ENCODE peak calls at places on chromosomes 13 and 19, in ten cellular contexts. One of them, this sample, is unnamed.

GRCh38 chr13:97372929-97373328 is 61.0 kb upstream of the RAP2A start:
- DNase-seq in stomach: no peak
- DNase-seq in tibial nerve: no peak
- DNase-seq in heart left ventricle: no peak
- DNase-seq in transverse colon: no peak
- DNase-seq in HCT116: no peak
- DNase-seq in gastrocnemius medialis: no peak
- DNase-seq in IMR-90: no peak
- DNase-seq in adrenal gland: no peak
- DNase-seq in uterus: no peak
- DNase-seq in this sample: no peak

GRCh38 chr13:71770710-71771109 is 96.3 kb downstream of the DACH1 start:
- DNase-seq in stomach: no peak
- DNase-seq in tibial nerve: no peak
- DNase-seq in heart left ventricle: no peak
- DNase-seq in transverse colon: no peak
- DNase-seq in HCT116: no peak
- DNase-seq in gastrocnemius medialis: no peak
- DNase-seq in IMR-90: no peak
- DNase-seq in adrenal gland: no peak
- DNase-seq in uterus: no peak
- DNase-seq in this sample: no peak

GRCh38 chr13:103694033-103694432 is 627.8 kb upstream of the SLC10A2 start:
- DNase-seq in stomach: no peak
- DNase-seq in tibial nerve: no peak
- DNase-seq in heart left ventricle: no peak
- DNase-seq in transverse colon: no peak
- DNase-seq in HCT116: no peak
- DNase-seq in gastrocnemius medialis: no peak
- DNase-seq in IMR-90: no peak
- DNase-seq in adrenal gland: no peak
- DNase-seq in uterus: no peak
- DNase-seq in this sample: no peak

GRCh38 chr19:15429825-15430467 is 11.2 kb upstream of the AKAP8L start:
- DNase-seq in stomach: no peak
- DNase-seq in tibial nerve: no peak
- DNase-seq in heart left ventricle: no peak
- DNase-seq in transverse colon: no peak
- DNase-seq in HCT116: no peak
- DNase-seq in gastrocnemius medialis: no peak
- DNase-seq in IMR-90: no peak
- DNase-seq in adrenal gland: no peak
- DNase-seq in uterus: no peak
- DNase-seq in this sample: no peak

GRCh38 chr13:111129465-111130110 is 14.5 kb downstream of the ARHGEF7 start:
- DNase-seq in stomach: no peak
- DNase-seq in tibial nerve: no peak
- DNase-seq in heart left ventricle: no peak
- DNase-seq in transverse colon: no peak
- DNase-seq in HCT116: no peak
- DNase-seq in gastrocnemius medialis: no peak
- DNase-seq in IMR-90: no peak
- DNase-seq in adrenal gland: no peak
- DNase-seq in uterus: no peak
- DNase-seq in this sample: no peak

GRCh38 chr19:43562698-43563241 is 12.6 kb downstream of the XRCC1 start:
- DNase-seq in stomach: peak; percentile 65
- DNase-seq in tibial nerve: peak; percentile 64
- DNase-seq in heart left ventricle: peak; percentile 87
- DNase-seq in transverse colon: peak; percentile 73
- DNase-seq in HCT116: no peak
- DNase-seq in gastrocnemius medialis: peak; percentile 69
- DNase-seq in IMR-90: peak; percentile 76
- DNase-seq in adrenal gland: peak; percentile 90
- DNase-seq in uterus: peak; percentile 49
- DNase-seq in this sample: peak; percentile 60

GRCh38 chr19:37564624-37565369 is 29.8 kb downstream of the ZNF571 start:
- DNase-seq in stomach: no peak
- DNase-seq in tibial nerve: no peak
- DNase-seq in heart left ventricle: no peak
- DNase-seq in transverse colon: no peak
- DNase-seq in HCT116: no peak
- DNase-seq in gastrocnemius medialis: no peak
- DNase-seq in IMR-90: no peak
- DNase-seq in adrenal gland: no peak
- DNase-seq in uterus: no peak
- DNase-seq in this sample: no peak

GRCh38 chr13:37089495-37089894 is 16.0 kb downstream of the CSNK1A1L start:
- DNase-seq in stomach: no peak
- DNase-seq in tibial nerve: no peak
- DNase-seq in heart left ventricle: no peak
- DNase-seq in transverse colon: no peak
- DNase-seq in HCT116: no peak
- DNase-seq in gastrocnemius medialis: no peak
- DNase-seq in IMR-90: no peak
- DNase-seq in adrenal gland: no peak
- DNase-seq in uterus: no peak
- DNase-seq in this sample: no peak

DNA sequence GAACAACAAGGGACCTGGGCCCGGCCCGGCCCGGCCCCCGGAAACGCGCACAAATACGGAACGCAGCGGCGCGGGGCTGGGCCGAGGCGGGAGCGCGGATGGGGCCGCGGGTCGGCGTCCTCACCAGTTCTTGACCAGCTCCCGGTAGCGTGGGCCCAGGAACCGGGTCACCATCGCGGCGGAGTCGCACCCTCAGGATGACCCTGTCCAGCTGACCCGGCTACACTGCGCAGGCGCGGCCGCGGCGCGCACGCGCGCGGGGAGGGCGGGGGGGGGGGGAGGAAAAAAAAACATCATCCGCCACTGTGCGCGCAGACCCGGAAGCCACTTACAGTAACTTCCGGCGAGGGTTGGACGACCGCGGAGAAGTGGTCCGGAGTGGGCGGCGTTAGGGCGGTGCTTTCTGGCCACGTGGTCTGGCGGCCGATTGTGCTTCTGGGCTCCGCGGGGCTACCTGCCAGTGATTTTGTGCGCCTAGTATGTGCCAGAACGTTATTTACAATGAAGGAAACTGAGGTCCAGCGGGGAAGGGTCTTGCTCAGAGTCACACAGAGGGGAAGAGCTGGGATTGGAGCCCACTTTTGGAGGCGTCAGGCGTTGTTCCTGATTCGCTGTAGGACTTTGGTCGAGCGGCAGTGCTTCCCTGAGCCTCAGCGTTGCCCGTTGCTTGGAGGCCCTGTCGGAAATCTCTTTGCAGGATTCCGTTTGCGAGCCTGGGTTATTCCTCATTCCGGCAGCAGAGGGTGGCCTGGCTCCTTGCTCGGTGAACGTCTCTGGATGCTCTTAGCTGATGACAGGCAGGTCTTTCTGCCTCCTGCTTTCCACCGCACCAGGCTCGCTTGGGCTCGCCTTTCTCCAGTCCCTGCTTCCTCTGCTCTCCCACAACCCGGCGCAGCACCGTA is at the start of gene UQCR11:
- DNase-seq in stomach: peak; percentile 96
- DNase-seq in tibial nerve: peak; percentile 94
- DNase-seq in heart left ventricle: peak; percentile 97
- DNase-seq in transverse colon: peak; percentile 96
- DNase-seq in HCT116: peak; percentile 92
- DNase-seq in gastrocnemius medialis: peak; percentile 95
- DNase-seq in IMR-90: peak; percentile 96
- DNase-seq in adrenal gland: peak; percentile 97
- DNase-seq in uterus: peak; percentile 96
- DNase-seq in this sample: peak; percentile 98
- H3K4me1 ChIP-seq in stomach: peaks cover 30% of the 10 kb centered on the region
- H3K4me1 ChIP-seq in tibial nerve: no peaks in the 10 kb centered on the region
- H3K4me1 ChIP-seq in heart left ventricle: peaks cover 37% of the 10 kb centered on the region
- H3K4me1 ChIP-seq in transverse colon: peaks cover 44% of the 10 kb centered on the region
- H3K4me1 ChIP-seq in HCT116: peaks cover 55% of the 10 kb centered on the region
- H3K4me1 ChIP-seq in gastrocnemius medialis: peaks cover 40% of the 10 kb centered on the region
- H3K4me1 ChIP-seq in IMR-90: peaks cover 2% of the 10 kb centered on the region
- H3K4me1 ChIP-seq in adrenal gland: peaks cover 19% of the 10 kb centered on the region
- H3K4me1 ChIP-seq in uterus: no peaks in the 10 kb centered on the region
- H3K4me1 ChIP-seq in this sample: peaks cover 35% of the 10 kb centered on the region

GRCh38 chr13:64446372-64446771 is 2783.8 kb downstream of the PCDH9 start:
- DNase-seq in stomach: no peak
- DNase-seq in tibial nerve: no peak
- DNase-seq in heart left ventricle: no peak
- DNase-seq in transverse colon: no peak
- DNase-seq in HCT116: peak; percentile 3
- DNase-seq in gastrocnemius medialis: no peak
- DNase-seq in IMR-90: no peak
- DNase-seq in adrenal gland: no peak
- DNase-seq in uterus: no peak
- DNase-seq in this sample: no peak
- TF ChIP-seq CTCF in stomach: no peak
- TF ChIP-seq CTCF in tibial nerve: no peak
- TF ChIP-seq CTCF in heart left ventricle: no peak
- TF ChIP-seq CTCF in transverse colon: no peak
- TF ChIP-seq CTCF in HCT116: peak; percentile 69
- TF ChIP-seq CTCF in gastrocnemius medialis: no peak
- TF ChIP-seq CTCF in IMR-90: peak; percentile 14
- TF ChIP-seq CTCF in adrenal gland: no peak
- TF ChIP-seq CTCF in uterus: no peak
- TF ChIP-seq CTCF in this sample: no peak

GRCh38 chr19:41422456-41422855 is 4.7 kb downstream of the B3GNT8 start:
- DNase-seq in stomach: no peak
- DNase-seq in tibial nerve: no peak
- DNase-seq in heart left ventricle: no peak
- DNase-seq in transverse colon: no peak
- DNase-seq in HCT116: no peak
- DNase-seq in gastrocnemius medialis: no peak
- DNase-seq in IMR-90: no peak
- DNase-seq in adrenal gland: no peak
- DNase-seq in uterus: no peak
- DNase-seq in this sample: no peak

GRCh38 chr19:41421973-41422372 is 5.2 kb downstream of the B3GNT8 start:
- DNase-seq in stomach: no peak
- DNase-seq in tibial nerve: no peak
- DNase-seq in heart left ventricle: no peak
- DNase-seq in transverse colon: no peak
- DNase-seq in HCT116: no peak
- DNase-seq in gastrocnemius medialis: no peak
- DNase-seq in IMR-90: no peak
- DNase-seq in adrenal gland: no peak
- DNase-seq in uterus: no peak
- DNase-seq in this sample: no peak

GRCh38 chr19:41420101-41420880 is 6.9 kb downstream of the B3GNT8 start:
- DNase-seq in stomach: no peak
- DNase-seq in tibial nerve: no peak
- DNase-seq in heart left ventricle: no peak
- DNase-seq in transverse colon: no peak
- DNase-seq in HCT116: no peak
- DNase-seq in gastrocnemius medialis: no peak
- DNase-seq in IMR-90: no peak
- DNase-seq in adrenal gland: peak; percentile 38
- DNase-seq in uterus: no peak
- DNase-seq in this sample: no peak

GRCh38 chr19:41422955-41423354 is 4.2 kb downstream of the B3GNT8 start:
- DNase-seq in stomach: no peak
- DNase-seq in tibial nerve: no peak
- DNase-seq in heart left ventricle: no peak
- DNase-seq in transverse colon: no peak
- DNase-seq in HCT116: no peak
- DNase-seq in gastrocnemius medialis: no peak
- DNase-seq in IMR-90: no peak
- DNase-seq in adrenal gland: no peak
- DNase-seq in uterus: no peak
- DNase-seq in this sample: no peak

DNA sequence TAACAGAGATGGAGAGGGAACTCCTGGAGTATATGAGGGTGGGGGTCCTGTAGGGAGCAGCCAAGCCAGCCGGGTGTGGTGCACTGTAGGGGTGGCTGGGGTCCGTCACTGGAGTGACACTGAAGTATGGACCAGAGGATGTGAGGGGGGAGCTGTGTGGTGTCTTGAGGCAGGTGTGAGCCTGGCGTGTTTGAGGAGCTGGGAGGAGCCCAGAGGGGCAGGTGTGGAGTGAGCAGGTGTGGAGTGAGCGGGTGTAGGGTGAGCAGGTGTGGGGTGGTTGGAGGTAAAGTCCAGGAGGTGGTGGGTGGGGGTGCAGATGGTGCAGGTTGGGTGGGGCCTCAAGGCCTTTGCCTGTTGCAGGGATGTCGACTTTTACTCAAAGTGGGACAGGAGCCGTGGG is 5.9 kb downstream of the B3GNT8 start:
- DNase-seq in stomach: no peak
- DNase-seq in tibial nerve: no peak
- DNase-seq in heart left ventricle: no peak
- DNase-seq in transverse colon: peak; percentile 66
- DNase-seq in HCT116: no peak
- DNase-seq in gastrocnemius medialis: no peak
- DNase-seq in IMR-90: no peak
- DNase-seq in adrenal gland: no peak
- DNase-seq in uterus: no peak
- DNase-seq in this sample: no peak
- TF ChIP-seq POLR2A in stomach: no peak
- TF ChIP-seq POLR2A in tibial nerve: no peak
- TF ChIP-seq POLR2A in heart left ventricle: no peak
- TF ChIP-seq POLR2A in transverse colon: peak; percentile 43
- TF ChIP-seq POLR2A in HCT116: no peak
- TF ChIP-seq POLR2A in gastrocnemius medialis: no peak
- TF ChIP-seq POLR2A in IMR-90: no peak
- TF ChIP-seq POLR2A in adrenal gland: no peak
- TF ChIP-seq POLR2A in uterus: no peak
- TF ChIP-seq POLR2A in this sample: no peak

GRCh38 chr19:13027031-13027430 is 31.8 kb downstream of the NFIX start:
- DNase-seq in stomach: no peak
- DNase-seq in tibial nerve: no peak
- DNase-seq in heart left ventricle: no peak
- DNase-seq in transverse colon: no peak
- DNase-seq in HCT116: no peak
- DNase-seq in gastrocnemius medialis: peak; percentile 27
- DNase-seq in IMR-90: no peak
- DNase-seq in adrenal gland: no peak
- DNase-seq in uterus: no peak
- DNase-seq in this sample: no peak

GRCh38 chr19:13027557-13027956 is 32.3 kb downstream of the NFIX start:
- DNase-seq in stomach: no peak
- DNase-seq in tibial nerve: no peak
- DNase-seq in heart left ventricle: no peak
- DNase-seq in transverse colon: no peak
- DNase-seq in HCT116: no peak
- DNase-seq in gastrocnemius medialis: no peak
- DNase-seq in IMR-90: no peak
- DNase-seq in adrenal gland: no peak
- DNase-seq in uterus: no peak
- DNase-seq in this sample: no peak

GRCh38 chr19:13028027-13028426 is 32.8 kb downstream of the NFIX start:
- DNase-seq in stomach: no peak
- DNase-seq in tibial nerve: no peak
- DNase-seq in heart left ventricle: no peak
- DNase-seq in transverse colon: no peak
- DNase-seq in HCT116: no peak
- DNase-seq in gastrocnemius medialis: peak; percentile 14
- DNase-seq in IMR-90: no peak
- DNase-seq in adrenal gland: no peak
- DNase-seq in uterus: no peak
- DNase-seq in this sample: no peak

GRCh38 chr19:13029893-13030292 is 34.6 kb downstream of the NFIX start:
- DNase-seq in stomach: peak; percentile 65
- DNase-seq in tibial nerve: no peak
- DNase-seq in heart left ventricle: no peak
- DNase-seq in transverse colon: peak; percentile 64
- DNase-seq in HCT116: no peak
- DNase-seq in gastrocnemius medialis: peak; percentile 74
- DNase-seq in IMR-90: no peak
- DNase-seq in adrenal gland: no peak
- DNase-seq in uterus: no peak
- DNase-seq in this sample: no peak

DNA sequence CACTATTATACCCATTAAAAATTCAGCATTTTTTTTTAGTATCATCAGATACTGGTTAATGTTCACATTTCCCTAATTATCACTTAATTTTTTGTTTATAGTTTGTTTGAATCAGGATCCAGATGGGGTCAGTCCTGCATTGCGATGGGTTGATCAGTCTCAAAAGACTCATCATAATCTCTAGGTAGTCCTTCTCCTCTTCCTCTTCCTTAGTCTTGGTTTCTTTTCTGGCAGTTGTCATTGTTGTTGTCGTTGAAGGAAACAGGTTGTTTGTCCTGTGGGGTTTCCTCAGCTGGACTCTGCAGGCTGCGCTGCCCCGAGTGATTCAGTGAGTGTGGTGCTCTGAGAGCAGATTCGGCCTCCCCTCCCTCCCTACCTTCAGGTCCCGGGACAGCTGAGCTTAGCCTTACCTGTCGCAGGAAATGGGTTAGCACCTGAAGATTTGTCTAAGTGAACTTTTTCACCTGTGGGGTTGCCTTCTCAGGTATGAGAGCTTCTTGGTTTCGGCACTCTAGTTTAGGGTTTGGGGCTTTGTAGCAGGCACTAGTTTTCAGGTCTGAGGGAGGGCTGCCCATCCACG is 34.1 kb downstream of the NFIX start:
- DNase-seq in stomach: no peak
- DNase-seq in tibial nerve: no peak
- DNase-seq in heart left ventricle: no peak
- DNase-seq in transverse colon: no peak
- DNase-seq in HCT116: no peak
- DNase-seq in gastrocnemius medialis: peak; percentile 13
- DNase-seq in IMR-90: no peak
- DNase-seq in adrenal gland: no peak
- DNase-seq in uterus: no peak
- DNase-seq in this sample: no peak
- H3K4me1 ChIP-seq in stomach: peaks cover 89% of the 10 kb centered on the region
- H3K4me1 ChIP-seq in tibial nerve: peaks cover 2% of the 10 kb centered on the region
- H3K4me1 ChIP-seq in heart left ventricle: peaks cover 98% of the 10 kb centered on the region
- H3K4me1 ChIP-seq in transverse colon: peaks cover 93% of the 10 kb centered on the region
- H3K4me1 ChIP-seq in HCT116: peaks cover 36% of the 10 kb centered on the region
- H3K4me1 ChIP-seq in gastrocnemius medialis: peaks cover 98% of the 10 kb centered on the region
- H3K4me1 ChIP-seq in IMR-90: peaks cover 43% of the 10 kb centered on the region
- H3K4me1 ChIP-seq in adrenal gland: peaks cover 5% of the 10 kb centered on the region
- H3K4me1 ChIP-seq in uterus: peaks cover 19% of the 10 kb centered on the region
- H3K4me1 ChIP-seq in this sample: peaks cover 38% of the 10 kb centered on the region

This sample was measured in testis.